ENCODE peak calls at places on chromosomes 6 and 20, in five cellular contexts. K is AG04449, O is PC-9, F is endothelial cell of umbilical vein, P is Panc1. Z is an unnamed sample.

GRCh38 chr20:53934421-53935352 is 135.7 kb downstream of the BCAS1 start:
- DNase-seq in K (no peak), O (no peak), F (peak), P (no peak), Z (peak)

GRCh38 chr20:57089701-57090144 is 176.7 kb downstream of the BMP7 start:
- DNase-seq in K (no peak), O (peak), F (peak), P (peak), Z (no peak)

GRCh38 chr6:131937219-131937618 is 14.0 kb downstream of the CCN2 start:
- DNase-seq in K (no peak), O (no peak), F (no peak), P (no peak), Z (no peak)

GRCh38 chr6:107578642-107579332 is 88.9 kb downstream of the SOBP start:
- DNase-seq in K (no peak), O (no peak), F (no peak), P (no peak), Z (no peak)

GRCh38 chr20:63121749-63122405 is 94.1 kb downstream of the YTHDF1 start:
- DNase-seq in K (no peak), O (no peak), F (no peak), P (no peak), Z (no peak)

GRCh38 chr6:5044866-5045265 is 40.3 kb upstream of the PPP1R3G start:
- DNase-seq in K (no peak), O (no peak), F (no peak), P (no peak), Z (no peak)

GRCh38 chr20:54041336-54041735 is 29.1 kb downstream of the BCAS1 start:
- DNase-seq in K (no peak), O (no peak), F (no peak), P (no peak), Z (no peak)

GRCh38 chr6:2158596-2159271 is 86.7 kb downstream of the GMDS start:
- DNase-seq in K (no peak), O (no peak), F (no peak), P (no peak), Z (no peak)

GRCh38 chr6:157586088-157586414 is 205.1 kb downstream of the ZDHHC14 start:
- DNase-seq in K (no peak), O (no peak), F (no peak), P (no peak), Z (no peak)

GRCh38 chr6:4125500-4125899 is 9.9 kb downstream of the ECI2 start:
- DNase-seq in K (no peak), O (no peak), F (no peak), P (no peak), Z (no peak)

GRCh38 chr6:124007915-124008688 is 204.4 kb downstream of the NKAIN2 start:
- DNase-seq in K (no peak), O (peak), F (peak), P (no peak), Z (no peak)

GRCh38 chr20:40991181-40991889 is 37.3 kb upstream of the TOP1 start:
- DNase-seq in K (no peak), O (no peak), F (peak), P (no peak), Z (no peak)

GRCh38 chr6:114008331-114008730 is 37.4 kb upstream of the HDAC2 start:
- DNase-seq in K (no peak), O (no peak), F (peak), P (no peak), Z (no peak)

GRCh38 chr6:166904101-166904746 is 52.1 kb downstream of the RNASET2 start:
- DNase-seq in K (no peak), O (no peak), F (no peak), P (no peak), Z (no peak)

GRCh38 chr6:170080828-170081368 is 210.0 kb downstream of the DLL1 start:
- DNase-seq in K (no peak), O (no peak), F (no peak), P (no peak), Z (no peak)

GRCh38 chr20:36666181-36666740 is 20.3 kb upstream of the SLA2 start:
- DNase-seq in K (peak), O (no peak), F (peak), P (no peak), Z (no peak)

GRCh38 chr6:67265996-67266768 is 1368.9 kb upstream of the ADGRB3 start:
- DNase-seq in K (no peak), O (no peak), F (no peak), P (no peak), Z (no peak)

GRCh38 chr6:24455061-24455460 is 34.3 kb downstream of the GPLD1 start:
- DNase-seq in K (no peak), O (no peak), F (no peak), P (no peak), Z (no peak)

GRCh38 chr20:45051497-45052060 is 49.3 kb downstream of the KCNS1 start:
- DNase-seq in K (no peak), O (no peak), F (no peak), P (no peak), Z (no peak)

GRCh38 chr6:56713285-56713684 is 70.6 kb upstream of the DST start:
- DNase-seq in K (no peak), O (peak), F (peak), P (peak), Z (no peak)

GRCh38 chr6:56475736-56476457 is 166.8 kb downstream of the DST start:
- DNase-seq in K (no peak), O (no peak), F (peak), P (no peak), Z (no peak)

GRCh38 chr6:37514377-37514776 is 14.7 kb upstream of the CCDC167 start:
- DNase-seq in K (no peak), O (no peak), F (no peak), P (no peak), Z (no peak)

GRCh38 chr20:16666272-16666671 is 63.6 kb upstream of the SNRPB2 start:
- DNase-seq in K (no peak), O (no peak), F (no peak), P (no peak), Z (no peak)

GRCh38 chr20:1326031-1326930 is 2.7 kb downstream of the SDCBP2 start:
- DNase-seq in K (no peak), O (no peak), F (peak), P (no peak), Z (no peak)

GRCh38 chr6:33807606-33808005 is 3.8 kb upstream of the MLN start:
- DNase-seq in K (no peak), O (no peak), F (peak), P (no peak), Z (no peak)

GRCh38 chr20:54340667-54341081 is 132.8 kb downstream of the PFDN4 start:
- DNase-seq in K (peak), O (no peak), F (peak), P (no peak), Z (peak)

GRCh38 chr6:144581807-144582537 is 296.8 kb downstream of the UTRN start:
- DNase-seq in K (no peak), O (no peak), F (peak), P (no peak), Z (no peak)

GRCh38 chr6:150987371-150987828 is 121.9 kb downstream of the MTHFD1L start:
- DNase-seq in K (no peak), O (no peak), F (peak), P (peak), Z (no peak)
- TF ChIP-seq CTCF in K (no peak), O (no peak), F (no peak), P (no peak), Z (no peak)

GRCh38 chr6:156280131-156280530 is 497.0 kb upstream of the ARID1B start:
- DNase-seq in K (no peak), O (no peak), F (no peak), P (no peak), Z (no peak)
- H3K4me3 ChIP-seq in K (no peak), O (no peak), F (no peak), P (no peak), Z (no peak)

DNA sequence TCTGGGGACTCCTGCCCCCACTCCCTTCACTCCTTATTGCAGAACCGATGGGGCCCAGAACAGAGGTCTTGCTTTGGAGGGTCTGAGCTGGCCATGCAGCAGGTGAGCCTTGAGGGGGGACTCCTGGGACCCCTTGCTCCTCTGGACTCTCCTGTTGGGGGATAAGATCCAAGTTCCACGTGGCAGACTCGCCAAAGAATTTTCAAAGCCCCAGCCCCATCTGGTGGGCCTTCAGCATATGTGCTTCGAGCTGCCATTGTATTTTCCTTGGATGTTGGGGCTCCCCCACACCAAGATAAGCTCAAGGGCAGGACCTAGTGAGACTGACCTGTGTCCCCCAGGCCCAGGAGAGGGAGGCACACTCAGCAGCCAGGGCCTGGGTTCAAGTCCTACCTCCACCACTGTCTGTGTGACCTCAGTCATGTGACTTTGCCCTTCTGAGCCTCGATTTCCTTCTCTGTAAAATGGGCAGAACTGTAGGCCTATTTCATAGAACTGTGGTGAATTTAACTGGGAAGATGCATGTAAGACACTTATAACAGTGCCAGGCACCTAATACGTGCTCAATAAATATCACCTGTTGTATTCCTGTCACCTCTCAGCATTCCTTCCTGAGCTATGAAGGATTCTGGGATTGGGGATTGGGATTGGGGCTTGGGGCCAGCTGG is 115.5 kb downstream of the VEGFA start:
- DNase-seq in K (no peak), O (no peak), F (no peak), P (no peak), Z (no peak)
- TF ChIP-seq CTCF in K (no peak), O (no peak), F (no peak), P (no peak), Z (no peak)

GRCh38 chr6:6816716-6817115 is 228.2 kb downstream of the LY86 start:
- DNase-seq in K (no peak), O (no peak), F (no peak), P (no peak), Z (no peak)
- H3K4me3 ChIP-seq in K (no peak), O (no peak), F (no peak), P (no peak), Z (no peak)

DNA sequence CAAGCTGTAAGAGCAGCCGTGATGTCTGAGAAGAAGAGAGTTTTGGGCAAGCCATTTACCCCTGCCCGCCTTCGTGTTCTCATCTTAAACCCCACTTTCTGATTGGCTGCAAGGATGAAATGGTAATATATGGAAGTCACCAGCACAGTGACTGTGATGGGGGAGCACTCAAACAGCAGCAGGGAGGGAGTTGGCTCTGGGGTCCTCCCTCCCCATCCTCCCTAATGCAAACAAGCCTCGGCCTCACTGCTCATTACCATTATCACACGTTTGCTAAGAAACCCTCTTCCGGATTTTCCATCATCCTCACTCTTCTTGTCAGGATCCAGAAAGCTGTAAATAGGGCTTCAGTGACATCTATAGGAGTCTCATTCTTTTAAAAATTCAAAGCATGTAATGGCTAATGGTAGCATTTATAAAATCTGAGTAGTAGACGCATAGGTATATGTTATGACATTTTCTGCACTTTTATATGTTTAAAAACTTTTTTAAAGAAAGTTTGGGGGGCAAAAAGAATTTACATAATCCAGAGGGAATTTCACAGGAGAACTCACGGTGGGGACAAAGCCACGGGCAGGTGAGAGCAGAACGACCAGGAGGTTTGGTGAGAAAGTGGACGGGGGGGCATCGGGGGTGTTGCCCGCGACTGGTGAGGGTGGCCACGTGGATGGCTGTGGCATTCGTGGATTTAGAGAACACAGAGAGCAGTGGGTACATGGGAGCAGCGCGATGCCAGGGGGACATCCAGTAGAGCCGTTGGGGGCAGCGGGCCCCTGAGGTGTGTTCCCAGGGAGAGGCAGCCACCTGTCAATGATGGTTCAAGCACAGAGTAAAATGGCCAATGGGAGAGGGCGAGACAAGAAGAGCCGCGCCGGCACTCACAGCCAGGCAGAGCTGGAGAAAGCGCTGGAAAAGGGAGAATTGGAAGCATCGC is 29.6 kb downstream of the SUMO4 start:
- DNase-seq in K (no peak), O (no peak), F (no peak), P (no peak), Z (no peak)
- TF ChIP-seq CTCF in K (no peak), O (no peak), F (no peak), P (no peak), Z (no peak)

GRCh38 chr6:159981591-159982245 is 12.8 kb downstream of the IGF2R start:
- DNase-seq in K (no peak), O (no peak), F (peak), P (no peak), Z (no peak)
- H3K4me3 ChIP-seq in K (no peak), O (no peak), F (no peak), P (no peak), Z (no peak)

DNA sequence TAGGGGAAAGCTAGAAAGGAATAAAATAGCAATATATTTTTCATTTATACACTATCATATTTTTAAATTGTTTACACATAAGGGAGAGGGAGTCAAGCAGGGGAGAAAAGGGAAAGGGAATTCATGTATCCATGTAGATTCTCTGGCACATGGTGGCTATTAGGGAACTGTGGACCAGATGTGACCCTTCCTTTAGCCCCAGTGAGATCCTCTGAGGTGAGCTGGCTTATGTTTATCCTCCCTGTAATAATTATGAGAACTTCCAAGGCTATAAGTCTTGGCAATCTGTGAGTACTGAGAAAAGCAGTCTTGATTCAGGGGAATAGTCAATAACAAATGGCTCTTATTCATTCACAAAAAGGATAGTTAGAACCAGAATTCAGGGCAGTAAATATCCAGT is 42.6 kb downstream of the TSBP1 start:
- DNase-seq in K (no peak), O (no peak), F (no peak), P (no peak), Z (no peak)
- TF ChIP-seq CTCF in K (no peak), O (no peak), F (no peak), P (no peak), Z (no peak)

Z was measured in AG09309.